ENCODE peak calls at places on chromosomes 13 and 19, in eight cellular contexts. B is cardiac muscle cell, O is endodermal cell, J is AG04450, A is thoracic aorta, D is psoas muscle, L is OCI-LY7, M is tibial nerve. C is an unnamed sample.
A peak's percentile ranks its signal among the peaks of the same experiment; 100 is the strongest.

GRCh38 chr13:46295531-46296464 is 84.1 kb downstream of the LRRC63 start:
- DNase-seq in B (peak; percentile 97), O (no peak), J (peak; percentile 49), A (no peak), D (peak; percentile 20), L (peak; percentile 69), M (peak; percentile 46), C (peak; percentile 93)

GRCh38 chr13:30346159-30346788 is 38.9 kb upstream of the KATNAL1 start:
- DNase-seq in B (no peak), O (no peak), J (no peak), A (no peak), D (no peak), L (no peak), M (no peak), C (no peak)

GRCh38 chr13:105346141-105346766 is 1189.2 kb downstream of the EFNB2 start:
- DNase-seq in B (peak; percentile 39), O (no peak), J (peak; percentile 52), A (no peak), D (no peak), L (no peak), M (no peak), C (peak; percentile 81)

GRCh38 chr19:51131780-51132680 is 7.3 kb downstream of the SIGLEC9 start:
- DNase-seq in B (peak; percentile 97), O (no peak), J (peak; percentile 42), A (no peak), D (no peak), L (no peak), M (peak; percentile 25), C (no peak)

GRCh38 chr13:31722684-31723083 is 16.6 kb upstream of the RXFP2 start:
- DNase-seq in B (peak; percentile 40), O (no peak), J (no peak), A (no peak), D (no peak), L (no peak), M (no peak), C (no peak)

GRCh38 chr13:107299717-107300116 is 731.8 kb upstream of the ARGLU1 start:
- DNase-seq in B (peak; percentile 30), O (no peak), J (no peak), A (no peak), D (no peak), L (no peak), M (no peak), C (peak; percentile 38)

GRCh38 chr13:111895896-111896821 is 170.8 kb upstream of the SOX1 start:
- DNase-seq in B (no peak), O (peak; percentile 63), J (no peak), A (no peak), D (no peak), L (no peak), M (no peak), C (no peak)

GRCh38 chr19:42324655-42325307 is 654 bp upstream of the MEGF8 start:
- DNase-seq in B (no peak), O (peak; percentile 73), J (no peak), A (no peak), D (no peak), L (no peak), M (no peak), C (no peak)

GRCh38 chr19:11410682-11411081 is 8.4 kb downstream of the RGL3 start:
- DNase-seq in B (no peak), O (no peak), J (no peak), A (no peak), D (no peak), L (no peak), M (no peak), C (peak; percentile 67)

GRCh38 chr13:42821437-42821836 is 40.1 kb downstream of the FAM216B start:
- DNase-seq in B (peak; percentile 73), O (no peak), J (peak; percentile 66), A (no peak), D (no peak), L (no peak), M (no peak), C (no peak)

GRCh38 chr13:44293908-44294735 is 79.5 kb upstream of the SERP2 start:
- DNase-seq in B (peak; percentile 63), O (no peak), J (no peak), A (no peak), D (no peak), L (no peak), M (no peak), C (no peak)

GRCh38 chr19:54162241-54162805 is 2.8 kb upstream of the LENG1 start:
- DNase-seq in B (peak; percentile 73), O (peak; percentile 96), J (no peak), A (peak; percentile 40), D (peak; percentile 86), L (peak; percentile 91), M (peak; percentile 79), C (peak; percentile 63)

GRCh38 chr13:31878495-31878894 is 139.2 kb downstream of the RXFP2 start:
- DNase-seq in B (no peak), O (no peak), J (no peak), A (no peak), D (no peak), L (no peak), M (no peak), C (no peak)

GRCh38 chr19:9786342-9786741 is 17.8 kb upstream of the ZNF846 start:
- DNase-seq in B (no peak), O (no peak), J (no peak), A (no peak), D (no peak), L (no peak), M (no peak), C (no peak)

GRCh38 chr13:82688400-82688999 is 1193.8 kb downstream of the SLITRK1 start:
- DNase-seq in B (peak; percentile 13), O (no peak), J (no peak), A (no peak), D (no peak), L (no peak), M (no peak), C (peak; percentile 17)

GRCh38 chr19:29967623-29968022 is 25.6 kb downstream of the URI1 start:
- DNase-seq in B (peak; percentile 56), O (no peak), J (no peak), A (no peak), D (no peak), L (no peak), M (no peak), C (no peak)

GRCh38 chr13:43879323-43880181 is at the start of the genes CCDC122 and LACC1:
- DNase-seq in B (peak; percentile 89), O (peak; percentile 92), J (peak; percentile 54), A (peak; percentile 58), D (peak; percentile 88), L (peak; percentile 78), M (peak; percentile 60), C (peak; percentile 69)

GRCh38 chr13:106038752-106039151 is 496.7 kb downstream of the EFNB2 start:
- DNase-seq in B (peak; percentile 70), O (no peak), J (peak; percentile 44), A (no peak), D (no peak), L (no peak), M (no peak), C (peak; percentile 89)

GRCh38 chr19:45553464-45553863 is 31.1 kb downstream of the OPA3 start:
- DNase-seq in B (no peak), O (peak; percentile 90), J (no peak), A (no peak), D (no peak), L (no peak), M (no peak), C (no peak)
- TF ChIP-seq CTCF in B (no peak), O (peak; percentile 73), J (no peak), A (no peak), D (no peak), L (no peak), M (no peak), C (peak; percentile 75)

DNA sequence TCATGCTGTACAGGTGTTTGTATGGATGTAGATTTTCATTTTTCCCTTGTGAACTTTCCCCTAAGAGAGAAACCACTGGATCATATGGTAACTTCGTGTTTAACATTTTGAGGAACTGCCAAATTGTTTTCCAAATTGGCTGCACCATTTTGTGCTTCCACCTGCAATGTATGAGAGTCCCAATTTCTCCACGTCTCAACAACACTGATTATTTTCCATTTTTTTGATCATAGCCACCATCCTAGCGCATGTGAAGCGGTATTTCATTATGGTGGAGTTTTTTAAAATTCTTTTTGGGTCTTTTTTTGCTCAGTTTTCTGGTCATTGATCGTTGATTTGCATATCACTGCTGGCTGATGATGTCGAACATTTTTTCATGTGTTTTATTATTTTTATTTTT is 5.0 kb downstream of the NDUFA13 start:
- DNase-seq in B (no peak), O (no peak), J (no peak), A (no peak), D (no peak), L (no peak), M (no peak), C (no peak)
- H3K27ac ChIP-seq in B (no peak overlapping the region), O (no peak overlapping the region), J (no peak overlapping the region), A (no peak overlapping the region), D (no peak overlapping the region), L (no peak overlapping the region), M (no peak overlapping the region), C (no peak overlapping the region)

GRCh38 chr13:93248627-93249047 is 22.0 kb downstream of the GPC6 start:
- DNase-seq in B (peak; percentile 70), O (peak; percentile 83), J (no peak), A (no peak), D (no peak), L (peak; percentile 2), M (no peak), C (no peak)
- TF ChIP-seq CTCF in B (peak; percentile 45), O (peak; percentile 79), J (peak; percentile 24), A (peak; percentile 38), D (no peak), L (peak; percentile 16), M (no peak), C (peak; percentile 42)

GRCh38 chr19:17863520-17864182 is 3.9 kb downstream of the RPL18A start:
- DNase-seq in B (no peak), O (peak; percentile 53), J (no peak), A (no peak), D (no peak), L (no peak), M (no peak), C (no peak)
- H3K27ac ChIP-seq in B (peak overlapping the region; percentile 17), O (no peak overlapping the region), J (peak overlapping the region; percentile 31), A (no peak overlapping the region), D (peak overlapping the region; percentile 99), L (peak overlapping the region; percentile 65), M (no peak overlapping the region), C (no peak overlapping the region)

DNA sequence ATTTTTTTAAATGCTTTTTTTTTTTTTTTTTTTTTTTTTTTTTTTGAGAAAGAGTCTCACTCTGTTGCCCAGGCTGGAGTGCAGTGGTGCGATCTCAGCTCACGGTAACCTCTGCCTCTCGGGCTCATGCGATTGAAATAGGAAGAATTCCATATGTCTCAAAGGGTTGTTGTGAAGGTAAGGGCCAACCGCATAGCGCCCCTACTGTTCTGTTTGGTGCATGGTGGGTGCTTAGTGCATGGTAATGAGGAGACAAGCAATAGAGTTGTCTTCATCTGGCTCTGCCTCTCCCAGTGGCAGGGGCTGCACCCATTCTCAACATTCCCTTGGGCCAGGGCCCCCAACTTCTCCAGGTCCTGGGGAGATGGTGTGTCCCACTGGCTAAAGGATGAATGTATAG is 68.7 kb downstream of the RASL11A start:
- DNase-seq in B (peak; percentile 72), O (peak; percentile 92), J (no peak), A (no peak), D (no peak), L (peak; percentile 78), M (peak; percentile 29), C (no peak)
- TF ChIP-seq CTCF in B (peak; percentile 76), O (peak; percentile 74), J (peak; percentile 67), A (no peak), D (peak; percentile 22), L (peak; percentile 67), M (peak; percentile 28), C (peak; percentile 64)

GRCh38 chr13:49690990-49691886 is at the start of gene EBPL:
- DNase-seq in B (peak; percentile 93), O (peak; percentile 99), J (peak; percentile 66), A (peak; percentile 77), D (peak; percentile 95), L (peak; percentile 87), M (peak; percentile 94), C (peak; percentile 88)
- H3K27ac ChIP-seq in B (peak within 1 kb of the TSS; percentile 88), O (peak within 1 kb of the TSS; percentile 87), J (peak within 1 kb of the TSS; percentile 65), A (peak within 1 kb of the TSS; percentile 65), D (peak within 1 kb of the TSS; percentile 92), L (peak within 1 kb of the TSS; percentile 60), M (peak within 1 kb of the TSS; percentile 64), C (peak within 1 kb of the TSS; percentile 21)